ENCODE peak calls at places on chromosome X, in eight cellular contexts. Z, B, C, R, J, H, V and K are unnamed samples.

GRCh38 chrX:102345916-102346315 is 93.9 kb downstream of the NXF2B start:
- DNase-seq in B (peak), J (peak), Z (peak), C (peak), H (peak), V (no peak), R (peak), K (peak)

GRCh38 chrX:96407043-96407442 is 277.6 kb upstream of the DIAPH2 start:
- DNase-seq in Z (no peak), B (peak), J (peak), R (no peak), C (no peak), V (no peak), H (peak), K (peak)

GRCh38 chrX:134469481-134469880 is 9.5 kb downstream of the HPRT1 start:
- DNase-seq in B (peak), V (no peak), C (no peak), R (no peak), Z (no peak), H (no peak), J (no peak), K (peak)

GRCh38 chrX:68710870-68711576 is 63.6 kb downstream of the STARD8 start:
- DNase-seq in Z (peak), V (peak), C (no peak), J (peak), B (peak), H (peak), R (no peak), K (peak)

GRCh38 chrX:12975999-12976558 is 1.2 kb downstream of the TMSB4X start:
- DNase-seq in V (no peak), B (peak), Z (peak), R (no peak), H (peak), C (peak), J (peak), K (peak)

GRCh38 chrX:68354869-68355628 is 78.2 kb downstream of the OPHN1 start:
- DNase-seq in B (peak), H (no peak), C (no peak), Z (no peak), R (no peak), J (no peak), V (no peak), K (no peak)

GRCh38 chrX:43741843-43742573 is 85.9 kb downstream of the MAOA start:
- DNase-seq in Z (no peak), R (no peak), J (no peak), B (peak), H (peak), V (no peak), C (peak), K (peak)

GRCh38 chrX:15686818-15687685 is 22.4 kb upstream of the CLTRN start:
- DNase-seq in Z (no peak), R (peak), J (peak), B (peak), V (peak), C (peak), H (peak), K (peak)

DNA sequence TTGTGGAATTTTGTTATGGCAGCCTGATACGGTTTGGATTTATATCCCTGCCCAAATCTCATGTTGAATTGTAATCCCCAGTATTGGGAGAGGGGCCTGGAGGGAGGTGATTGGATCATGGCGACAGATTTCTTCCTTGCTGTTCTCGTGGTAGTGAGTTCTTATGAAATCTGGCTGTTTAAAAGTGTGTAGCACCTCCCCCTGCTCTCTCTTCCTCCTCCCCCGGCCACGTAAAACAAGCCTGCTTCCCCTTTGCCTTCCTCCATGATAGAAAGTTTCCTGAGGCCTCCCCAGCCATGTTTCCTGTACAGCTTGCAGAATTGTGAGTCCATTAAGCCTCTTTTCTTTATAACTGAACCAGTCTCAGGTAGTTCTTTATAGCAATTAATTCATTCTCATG is 37.9 kb downstream of the SUPT20HL2 start:
- DNase-seq in J (no peak), C (no peak), H (no peak), V (no peak), B (no peak), Z (no peak), R (no peak), K (no peak)
- H3K4me3 ChIP-seq in J (no peak), C (no peak), H (no peak), V (no peak), B (no peak), Z (no peak), R (no peak), K (no peak)

DNA sequence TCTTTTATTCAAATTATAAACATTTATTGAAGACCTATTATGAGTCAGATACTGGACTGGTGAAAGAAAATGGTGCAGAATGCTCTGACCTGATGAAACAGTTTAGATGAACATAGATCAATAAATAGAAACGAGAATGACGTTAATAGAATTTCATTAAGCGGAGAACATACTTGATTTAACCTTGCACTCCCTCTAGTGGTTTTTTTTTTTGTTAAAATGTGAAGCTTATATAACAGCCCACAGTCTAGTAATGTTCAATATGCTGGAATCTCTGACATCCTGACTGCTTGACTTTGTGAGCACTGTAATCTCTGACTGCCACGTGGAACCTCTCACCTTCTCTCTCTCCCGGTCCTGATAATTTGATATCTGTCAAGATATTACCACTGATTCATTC is 32.3 kb downstream of the HDAC8 start:
- DNase-seq in R (no peak), J (no peak), B (peak), V (no peak), Z (no peak), C (no peak), H (no peak), K (peak)
- TF ChIP-seq CTCF in R (peak), J (no peak), B (no peak), V (no peak), Z (peak), C (no peak), H (peak), K (peak)

GRCh38 chrX:10012776-10013175 is 45.6 kb downstream of the CLDN34 start:
- DNase-seq in J (no peak), H (no peak), B (no peak), V (no peak), Z (no peak), C (no peak), R (no peak), K (no peak)

GRCh38 chrX:10011261-10011931 is 44.2 kb downstream of the CLDN34 start:
- DNase-seq in J (no peak), Z (no peak), H (no peak), V (no peak), R (no peak), B (peak), C (no peak), K (peak)

GRCh38 chrX:10011991-10012390 is 44.8 kb downstream of the CLDN34 start:
- DNase-seq in H (no peak), B (no peak), V (no peak), C (no peak), Z (no peak), R (no peak), J (no peak), K (no peak)

GRCh38 chrX:10008483-10009056 is 41.4 kb downstream of the CLDN34 start:
- DNase-seq in V (no peak), H (no peak), B (peak), R (no peak), C (no peak), Z (no peak), J (no peak), K (peak)

DNA sequence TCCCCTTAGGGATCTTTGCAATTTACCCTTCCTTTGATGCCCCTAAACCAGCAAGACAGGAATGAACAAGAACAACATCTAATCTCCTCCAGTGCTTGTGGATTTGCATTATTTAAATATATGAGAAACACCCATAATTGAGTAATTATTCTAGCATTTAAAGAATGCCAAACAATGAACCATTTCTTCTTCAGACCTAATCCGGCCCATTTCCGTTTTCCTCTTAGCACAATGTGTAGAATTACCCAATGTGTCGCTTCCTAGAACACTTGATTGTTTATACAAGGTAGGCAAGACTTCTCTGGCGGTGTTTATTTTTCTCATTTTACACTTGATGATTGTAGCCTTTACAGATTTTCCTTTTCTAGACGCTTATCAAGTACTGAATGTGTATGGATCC is 43.5 kb downstream of the CLDN34 start:
- DNase-seq in C (no peak), J (no peak), R (no peak), Z (no peak), V (no peak), H (no peak), B (peak), K (peak)
- H3K4me3 ChIP-seq in C (no peak), J (no peak), R (no peak), Z (no peak), V (no peak), H (no peak), B (no peak), K (no peak)

DNA sequence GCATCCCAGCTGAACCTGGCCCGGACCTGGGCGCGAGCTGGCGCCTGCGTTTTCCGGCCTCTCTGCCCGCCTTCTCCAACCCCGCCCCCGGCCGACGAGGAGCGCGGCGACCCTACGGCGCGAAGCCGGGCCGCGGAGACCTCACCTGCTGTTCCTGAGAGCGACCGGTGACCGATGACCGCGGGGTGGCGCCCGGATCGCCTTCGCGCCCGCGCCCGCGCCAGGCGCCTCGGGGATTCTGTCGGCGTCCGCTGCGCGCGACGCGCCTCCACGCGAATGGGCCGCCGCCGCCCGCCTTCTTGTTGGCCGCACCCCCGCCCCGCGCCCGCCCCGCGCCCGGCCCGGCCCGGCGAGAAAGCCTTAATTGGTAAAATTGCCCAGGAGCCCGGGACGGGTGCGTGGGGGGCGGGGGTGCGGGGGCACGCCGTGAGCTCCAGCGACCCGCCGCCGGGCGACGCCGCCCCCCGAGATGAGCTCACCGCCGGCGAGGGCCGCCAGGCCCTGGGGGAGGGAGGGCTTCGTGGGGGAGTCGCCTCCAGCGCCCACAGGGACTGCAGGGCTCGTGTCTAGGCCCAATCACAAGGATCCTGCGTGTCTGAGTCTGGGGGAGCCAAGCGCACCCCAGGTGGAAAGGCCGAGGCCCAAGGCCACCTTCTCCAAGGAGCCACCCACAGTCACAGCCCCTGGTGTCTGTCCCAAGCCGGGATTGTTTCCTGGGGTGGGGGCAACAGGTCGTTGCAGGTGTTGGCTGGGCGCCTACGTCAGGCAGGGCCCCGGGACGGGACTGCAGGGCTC is at the start of gene FLNA:
- DNase-seq in R (no peak), B (peak), C (no peak), Z (peak), J (peak), H (peak), V (no peak), K (no peak)
- TF ChIP-seq CTCF in R (no peak), B (no peak), C (no peak), Z (peak), J (peak), H (no peak), V (no peak), K (no peak)

GRCh38 chrX:9907645-9908387 is 59.3 kb upstream of the CLDN34 start:
- DNase-seq in Z (no peak), B (peak), J (no peak), H (no peak), R (no peak), V (no peak), C (no peak), K (peak)

GRCh38 chrX:9909254-9909653 is 57.9 kb upstream of the CLDN34 start:
- DNase-seq in H (no peak), V (no peak), Z (no peak), C (no peak), J (no peak), R (no peak), B (no peak), K (no peak)

GRCh38 chrX:9911479-9911878 is 55.7 kb upstream of the CLDN34 start:
- DNase-seq in R (no peak), V (no peak), Z (no peak), J (no peak), C (no peak), B (peak), H (no peak), K (peak)

GRCh38 chrX:9913041-9913440 is 54.1 kb upstream of the CLDN34 start:
- DNase-seq in V (no peak), C (no peak), J (no peak), B (peak), H (no peak), R (no peak), Z (no peak), K (peak)

GRCh38 chrX:9912341-9912740 is 54.8 kb upstream of the CLDN34 start:
- DNase-seq in V (no peak), B (peak), R (no peak), H (no peak), C (no peak), J (no peak), Z (no peak), K (peak)
- H3K4me3 ChIP-seq in V (no peak), B (no peak), R (no peak), H (no peak), C (no peak), J (no peak), Z (no peak), K (no peak)